ENCODE peak calls at places on chromosomes 13 and 19, in eight cellular contexts. M, N, S, C, G, L, K and I are unnamed samples.

GRCh38 chr19:29966594-29967249 is 24.7 kb downstream of the URI1 start:
- DNase-seq in K (peak), C (no peak), G (peak), N (no peak), M (no peak), S (peak), L (no peak), I (no peak)

GRCh38 chr13:23466144-23467002 is 32.9 kb upstream of the SACS start:
- DNase-seq in K (peak), G (peak), C (peak), S (peak), N (peak), L (peak), M (peak), I (peak)

GRCh38 chr13:65907656-65908441 is 1322.3 kb downstream of the PCDH9 start:
- DNase-seq in M (no peak), G (no peak), N (no peak), C (no peak), S (no peak), K (no peak), L (no peak), I (no peak)

GRCh38 chr19:57002195-57002601 is 117.6 kb upstream of the USP29 start:
- DNase-seq in C (no peak), K (no peak), N (no peak), L (no peak), S (no peak), M (no peak), G (no peak), I (no peak)

GRCh38 chr13:24834902-24835510 is 71.0 kb downstream of the RNF17 start:
- DNase-seq in L (no peak), K (no peak), S (no peak), N (no peak), M (no peak), G (no peak), C (no peak), I (no peak)

GRCh38 chr13:90968510-90968909 is 379.0 kb upstream of the MIR17HG start:
- DNase-seq in L (no peak), M (no peak), G (peak), N (peak), S (no peak), C (no peak), K (peak), I (no peak)

GRCh38 chr13:43273362-43273761 is 250.0 kb downstream of the DNAJC15 start:
- DNase-seq in N (no peak), K (peak), M (no peak), G (no peak), L (no peak), C (no peak), S (no peak), I (no peak)

GRCh38 chr13:27405521-27406134 is 18.8 kb upstream of the GTF3A start:
- DNase-seq in M (no peak), L (no peak), C (no peak), K (no peak), G (no peak), S (no peak), N (no peak), I (no peak)

GRCh38 chr13:100633461-100633860 is 41.1 kb downstream of the TMTC4 start:
- DNase-seq in L (no peak), C (no peak), K (peak), M (no peak), G (peak), N (no peak), S (peak), I (no peak)

GRCh38 chr19:46830864-46831263 is 19.8 kb downstream of the AP2S1 start:
- DNase-seq in K (no peak), G (no peak), M (no peak), S (peak), C (no peak), N (no peak), L (no peak), I (no peak)

GRCh38 chr13:90713436-90714133 is 633.9 kb upstream of the MIR17HG start:
- DNase-seq in N (no peak), K (no peak), L (no peak), M (no peak), S (no peak), C (no peak), G (no peak), I (no peak)

GRCh38 chr13:80399340-80400163 is 58.6 kb upstream of the SPRY2 start:
- DNase-seq in N (no peak), K (peak), C (no peak), M (no peak), G (no peak), S (no peak), L (no peak), I (peak)

GRCh38 chr13:80400834-80401450 is 60.0 kb upstream of the SPRY2 start:
- DNase-seq in N (no peak), S (no peak), C (no peak), L (no peak), M (no peak), K (no peak), G (no peak), I (no peak)

GRCh38 chr13:80400164-80400767 is 59.3 kb upstream of the SPRY2 start:
- DNase-seq in C (no peak), G (no peak), L (no peak), M (no peak), K (no peak), N (no peak), S (no peak), I (no peak)
- H3K4me3 ChIP-seq in C (no peak), G (no peak), L (no peak), M (no peak), K (no peak), N (no peak), S (no peak), I (no peak)

DNA sequence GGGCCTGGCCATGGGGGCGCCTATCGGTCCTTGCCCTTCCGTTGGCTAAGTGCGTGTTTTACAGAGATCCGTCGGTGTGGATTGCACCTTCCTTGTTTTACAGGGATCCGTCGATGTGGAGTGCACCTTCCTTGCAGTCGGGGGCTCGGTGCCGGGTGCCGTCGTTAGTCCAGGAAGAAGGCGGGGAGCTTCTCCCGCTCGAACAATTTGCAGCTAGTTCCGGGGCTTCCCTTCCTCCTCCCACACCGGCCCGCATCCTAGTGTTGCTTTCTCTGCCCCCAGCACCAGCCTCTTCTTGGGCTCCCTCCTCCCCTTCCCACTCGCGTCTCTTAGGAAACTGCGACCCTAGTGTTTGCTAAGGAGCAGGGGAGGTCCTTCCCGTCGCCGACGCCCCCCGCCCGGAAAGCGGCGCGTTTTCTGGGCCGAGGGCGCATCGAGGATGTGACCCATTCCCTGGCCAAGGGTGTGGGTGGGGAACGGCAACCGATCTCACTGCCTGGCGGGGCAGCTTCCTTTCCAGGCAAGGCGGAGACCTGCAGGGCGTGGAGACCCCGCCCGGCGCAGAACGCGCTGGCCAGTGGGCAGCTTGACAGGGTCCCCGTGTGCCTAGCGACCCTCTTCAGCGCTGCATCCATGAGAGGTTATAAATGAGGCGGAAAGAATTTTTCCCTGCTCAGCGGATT is 75.7 kb upstream of the ZNF91 start:
- DNase-seq in K (no peak), C (no peak), M (no peak), S (no peak), L (no peak), N (no peak), G (no peak), I (no peak)
- H3K4me3 ChIP-seq in K (no peak), C (no peak), M (peak), S (no peak), L (no peak), N (no peak), G (no peak), I (no peak)

GRCh38 chr13:69198706-69199105 is 908.9 kb upstream of the ATXN8OS start:
- DNase-seq in C (no peak), S (no peak), K (no peak), G (no peak), N (no peak), M (no peak), L (no peak), I (no peak)

GRCh38 chr13:69199664-69200063 is 908.0 kb upstream of the ATXN8OS start:
- DNase-seq in L (no peak), S (no peak), C (no peak), G (no peak), K (no peak), M (no peak), N (no peak), I (no peak)

GRCh38 chr13:69204620-69205019 is 903.0 kb upstream of the ATXN8OS start:
- DNase-seq in L (no peak), G (no peak), N (no peak), M (no peak), K (no peak), C (no peak), S (no peak), I (no peak)
- H3K4me3 ChIP-seq in L (no peak), G (no peak), N (no peak), M (no peak), K (no peak), C (no peak), S (no peak), I (no peak)

GRCh38 chr19:3549816-3550215 is 7.6 kb downstream of the MFSD12 start:
- DNase-seq in M (no peak), K (no peak), C (no peak), G (no peak), L (no peak), N (no peak), S (no peak), I (no peak)
- H3K4me3 ChIP-seq in M (no peak), K (no peak), C (no peak), G (no peak), L (no peak), N (no peak), S (no peak), I (no peak)

GRCh38 chr19:50658438-50659317 is 9.4 kb downstream of the C19orf81 start:
- DNase-seq in C (no peak), L (no peak), S (no peak), K (peak), N (peak), M (no peak), G (peak), I (no peak)
- H3K4me3 ChIP-seq in C (no peak), L (no peak), S (no peak), K (peak), N (peak), M (peak), G (peak), I (peak)

DNA sequence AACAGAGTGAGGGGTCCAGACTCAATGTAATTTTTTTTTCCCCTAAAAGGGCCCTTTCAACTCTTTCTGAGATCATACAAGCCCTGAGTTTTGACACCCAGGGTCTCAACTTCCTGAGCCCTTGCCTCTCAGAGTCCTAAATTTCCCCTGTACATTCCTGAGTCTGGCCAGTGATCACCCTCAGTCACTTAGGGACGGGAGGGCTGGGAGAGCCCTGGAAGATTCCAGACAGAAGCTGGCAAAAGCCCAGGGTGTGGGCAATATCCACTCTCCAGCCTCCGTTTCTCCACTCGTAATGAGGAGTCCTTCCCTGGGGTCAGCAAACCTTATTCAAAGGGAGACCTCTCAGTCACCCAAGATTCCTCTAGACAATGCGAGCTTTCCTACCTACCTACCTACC is 1.6 kb downstream of the PPP1R13L start:
- DNase-seq in C (no peak), K (no peak), M (no peak), L (no peak), S (no peak), G (no peak), N (peak), I (no peak)
- H3K4me3 ChIP-seq in C (no peak), K (no peak), M (no peak), L (peak), S (no peak), G (peak), N (no peak), I (no peak)

DNA sequence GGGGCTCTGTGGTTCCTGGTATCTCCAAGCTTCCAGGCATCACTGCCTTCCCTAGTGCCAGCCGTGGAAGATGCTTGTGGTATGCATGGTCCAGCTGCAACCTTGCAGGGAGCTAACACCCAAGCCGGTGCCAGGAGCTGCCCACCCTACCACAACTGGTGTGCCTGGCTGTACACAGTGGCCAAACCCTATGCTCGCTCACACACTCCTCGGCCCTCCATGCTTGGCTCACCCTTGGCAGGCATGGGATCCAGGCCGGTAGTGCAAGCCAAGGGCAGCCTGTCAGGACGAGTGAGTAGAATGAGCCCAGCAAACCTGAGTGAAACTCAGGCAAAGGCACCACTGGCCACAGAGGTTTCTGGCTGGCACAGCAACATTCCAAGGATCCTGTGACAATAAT is 1676.0 kb downstream of the SLITRK1 start:
- DNase-seq in L (no peak), N (no peak), S (no peak), M (no peak), K (no peak), G (no peak), C (no peak), I (no peak)
- H3K4me3 ChIP-seq in L (no peak), N (no peak), S (no peak), M (no peak), K (no peak), G (no peak), C (no peak), I (no peak)

DNA sequence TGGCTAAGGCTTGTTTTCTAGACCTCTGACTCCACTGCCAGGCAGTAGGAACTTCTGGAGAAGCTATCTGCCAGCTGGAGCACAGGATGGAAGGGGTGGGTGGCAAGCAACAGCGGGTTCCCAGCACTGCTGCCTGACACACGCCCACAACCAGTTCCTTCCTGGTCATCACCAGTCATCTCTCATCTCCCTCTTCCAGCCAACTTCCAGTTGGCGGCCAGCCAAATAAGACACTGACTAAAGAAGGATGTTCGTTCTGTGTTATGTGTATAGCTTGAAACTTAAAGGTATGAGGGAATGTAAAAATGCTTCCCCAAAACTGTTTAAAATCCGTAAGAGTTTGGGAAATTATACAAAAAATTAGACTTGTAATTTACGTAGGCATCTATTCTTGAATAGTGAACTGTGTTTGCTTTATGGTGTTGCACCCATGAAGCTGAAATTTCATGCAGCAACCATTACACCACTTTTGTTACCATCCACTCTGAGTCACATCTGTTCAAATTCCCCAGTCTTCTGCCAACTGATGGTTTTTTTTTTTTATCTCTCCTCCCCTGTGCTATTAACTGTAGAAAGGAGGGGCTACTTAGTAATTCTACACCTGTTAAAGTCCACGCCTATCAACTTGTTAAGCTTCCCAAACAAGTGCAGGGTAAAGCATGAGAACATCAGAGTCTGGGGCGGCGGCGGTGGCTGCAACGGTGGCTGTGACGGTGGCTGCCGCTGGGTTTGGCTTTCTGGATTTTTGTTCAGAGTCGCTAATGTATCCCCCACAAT is 86.2 kb upstream of the FRY start:
- DNase-seq in N (peak), S (no peak), M (no peak), K (peak), G (peak), C (peak), L (no peak), I (peak)
- H3K4me3 ChIP-seq in N (no peak), S (no peak), M (no peak), K (no peak), G (no peak), C (no peak), L (no peak), I (no peak)

GRCh38 chr13:33369073-33369472 is 83.5 kb upstream of the STARD13 start:
- DNase-seq in S (no peak), M (no peak), N (no peak), K (no peak), G (no peak), L (no peak), C (no peak), I (no peak)

GRCh38 chr13:33367186-33367895 is 81.8 kb upstream of the STARD13 start:
- DNase-seq in K (no peak), C (no peak), N (no peak), M (no peak), S (no peak), L (no peak), G (no peak), I (no peak)

GRCh38 chr13:33367931-33368330 is 82.4 kb upstream of the STARD13 start:
- DNase-seq in K (peak), L (no peak), M (no peak), G (no peak), C (no peak), N (no peak), S (no peak), I (no peak)

GRCh38 chr13:33364192-33364591 is 78.6 kb upstream of the STARD13 start:
- DNase-seq in M (no peak), K (no peak), G (no peak), S (no peak), C (no peak), L (no peak), N (no peak), I (no peak)

GRCh38 chr13:33366469-33367062 is 81.0 kb upstream of the STARD13 start:
- DNase-seq in S (no peak), C (no peak), L (no peak), M (no peak), N (no peak), G (no peak), K (no peak), I (no peak)
- H3K4me3 ChIP-seq in S (no peak), C (no peak), L (no peak), M (no peak), N (no peak), G (no peak), K (no peak), I (no peak)

GRCh38 chr19:5975388-5975728 is 2.6 kb downstream of the RANBP3 start:
- DNase-seq in G (no peak), M (no peak), N (no peak), C (no peak), K (no peak), L (no peak), S (no peak), I (no peak)
- H3K4me3 ChIP-seq in G (no peak), M (no peak), N (no peak), C (no peak), K (no peak), L (no peak), S (no peak), I (peak)